ENCODE peak calls at places on chromosomes 6 and 20, in four cellular contexts. K, C, I and A are unnamed samples.

GRCh38 chr6:11810039-11810541 is 31.5 kb upstream of the ADTRP start:
- DNase-seq in I (no peak), C (no peak), K (peak; percentile 80), A (no peak)

GRCh38 chr6:39553029-39553428 is 172.2 kb downstream of the KIF6 start:
- DNase-seq in I (no peak), K (no peak), C (no peak), A (peak; percentile 74)

GRCh38 chr20:47330933-47331708 is 25.4 kb downstream of the ZMYND8 start:
- DNase-seq in I (no peak), K (peak; percentile 94), C (no peak), A (no peak)

GRCh38 chr6:903746-904145 is 210.8 kb upstream of the EXOC2 start:
- DNase-seq in K (no peak), C (no peak), I (no peak), A (no peak)

GRCh38 chr6:19921821-19922220 is 84.7 kb downstream of the ID4 start:
- DNase-seq in C (no peak), K (no peak), I (no peak), A (no peak)

GRCh38 chr6:45655630-45656422 is 278.1 kb upstream of the SUPT3H start:
- DNase-seq in K (no peak), C (no peak), I (no peak), A (no peak)

GRCh38 chr6:137261393-137262154 is 42.4 kb upstream of the IFNGR1 start:
- DNase-seq in C (peak; percentile 72), I (peak; percentile 82), K (no peak), A (no peak)

GRCh38 chr20:55538261-55538908 is 466.9 kb downstream of the CBLN4 start:
- DNase-seq in K (no peak), I (no peak), C (no peak), A (no peak)

GRCh38 chr6:130913119-130913518 is 85.9 kb downstream of the SMLR1 start:
- DNase-seq in C (peak; percentile 21), K (peak; percentile 53), I (no peak), A (peak; percentile 59)

GRCh38 chr6:128070406-128070805 is 169.5 kb upstream of the THEMIS start:
- DNase-seq in K (no peak), C (no peak), I (no peak), A (no peak)

GRCh38 chr6:36686668-36687513 is 8.4 kb downstream of the CDKN1A start:
- DNase-seq in K (no peak), C (no peak), I (no peak), A (no peak)

GRCh38 chr6:572596-573265 is 84.2 kb downstream of the HUS1B start:
- DNase-seq in I (no peak), C (no peak), K (no peak), A (no peak)

GRCh38 chr20:44601801-44602204 is 19.4 kb downstream of the PKIG start:
- DNase-seq in C (no peak), K (no peak), I (no peak), A (no peak)

GRCh38 chr6:158220786-158221442 is 52.8 kb downstream of the GTF2H5 start:
- DNase-seq in K (peak; percentile 94), I (peak; percentile 78), C (no peak), A (peak; percentile 91)

GRCh38 chr6:1313755-1314503 is 2.0 kb downstream of the FOXQ1 start:
- DNase-seq in C (no peak), I (peak; percentile 62), K (no peak), A (peak; percentile 76)

GRCh38 chr20:50980851-50981713 is 22.5 kb downstream of the MOCS3 start:
- DNase-seq in K (peak; percentile 81), I (peak; percentile 79), C (peak; percentile 2), A (peak; percentile 89)

GRCh38 chr6:20202070-20202658 is 10.1 kb downstream of the MBOAT1 start:
- DNase-seq in K (peak; percentile 71), C (peak; percentile 57), I (peak; percentile 10), A (no peak)

GRCh38 chr6:18053071-18053475 is 65.6 kb upstream of the KIF13A start:
- DNase-seq in C (no peak), K (no peak), I (no peak), A (no peak)

GRCh38 chr6:72672906-72673305 is 51.0 kb downstream of the KCNQ5 start:
- DNase-seq in C (no peak), K (no peak), I (no peak), A (no peak)

GRCh38 chr6:713351-713750 is 20.4 kb upstream of the EXOC2 start:
- DNase-seq in I (no peak), K (no peak), C (no peak), A (no peak)

GRCh38 chr6:90446164-90446563 is 140.7 kb downstream of the MAP3K7 start:
- DNase-seq in I (no peak), C (no peak), K (no peak), A (no peak)

GRCh38 chr6:142474446-142475289 is 172.9 kb downstream of the ADGRG6 start:
- DNase-seq in I (peak; percentile 63), C (no peak), K (peak; percentile 58), A (peak; percentile 93)

GRCh38 chr6:109788687-109789086 is 97.6 kb downstream of the FIG4 start:
- DNase-seq in I (no peak), C (no peak), K (no peak), A (no peak)

GRCh38 chr6:118551673-118552063 is 3.6 kb downstream of the PLN start:
- DNase-seq in C (no peak), K (no peak), I (no peak), A (no peak)

GRCh38 chr20:53297154-53297529 is 296.5 kb downstream of the ZNF217 start:
- DNase-seq in C (no peak), I (no peak), K (no peak), A (no peak)

GRCh38 chr6:107717781-107718180 is 106.3 kb downstream of the SCML4 start:
- DNase-seq in K (no peak), I (no peak), C (no peak), A (no peak)

GRCh38 chr6:36845233-36845632 is 6.0 kb upstream of the CPNE5 start:
- DNase-seq in C (no peak), K (no peak), I (no peak), A (no peak)

GRCh38 chr6:24951831-24952299 is 16.1 kb upstream of the RIPOR2 start:
- DNase-seq in I (no peak), C (no peak), K (no peak), A (no peak)
- TF ChIP-seq JUNB in I (no peak), C (no peak), K (no peak), A (no peak)

DNA sequence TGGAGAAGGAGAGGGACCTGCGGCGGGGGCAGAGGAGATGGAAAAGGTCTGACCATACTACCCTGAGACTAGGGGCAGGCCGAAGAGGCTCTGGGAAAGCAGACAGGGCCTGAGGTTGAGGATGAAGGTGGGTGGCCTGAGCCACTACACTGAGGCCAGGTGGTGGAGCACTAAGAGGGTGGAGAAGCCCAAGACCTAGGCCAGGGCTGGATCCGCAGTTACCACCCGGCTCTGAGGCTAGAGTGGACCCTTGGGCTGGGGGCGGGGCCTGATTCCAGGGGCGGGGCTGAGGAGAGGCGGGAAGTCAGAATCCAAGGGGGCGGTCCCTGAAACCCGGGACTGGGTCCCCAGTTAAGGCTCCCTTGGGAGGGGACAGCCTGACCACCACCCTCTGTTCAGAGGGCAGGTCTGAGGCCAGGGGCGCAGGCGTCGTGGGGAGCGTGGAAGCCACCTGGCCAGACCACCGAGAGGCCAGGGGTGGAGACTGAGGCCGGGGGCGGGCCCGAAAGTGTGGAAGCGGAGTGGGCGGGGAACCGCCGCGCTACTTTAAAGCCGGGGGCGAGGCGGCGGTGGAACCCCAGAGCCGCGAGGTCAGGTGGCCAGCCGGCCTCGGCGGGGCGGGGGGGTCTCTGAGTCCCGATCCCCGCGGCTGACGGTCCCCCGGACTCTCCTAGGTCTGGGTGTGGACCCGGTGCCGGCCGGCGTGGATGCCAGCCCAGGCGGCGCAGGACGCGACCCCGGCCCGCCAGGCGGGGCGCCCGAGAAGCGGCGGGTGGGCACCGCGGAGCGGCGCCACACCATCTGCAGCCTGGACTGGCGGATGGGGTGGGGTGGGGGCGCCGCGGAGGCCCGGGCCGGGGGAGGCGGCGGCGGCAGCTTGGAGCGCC is 8.3 kb downstream of the CCM2L start:
- DNase-seq in C (no peak), I (peak; percentile 76), K (peak; percentile 71), A (peak; percentile 95)
- H3K27ac ChIP-seq in C (no peak overlapping the region), I (no peak overlapping the region), K (no peak overlapping the region), A (peak overlapping the region; percentile 94)

GRCh38 chr6:125107048-125107447 is 46.5 kb upstream of the TPD52L1 start:
- DNase-seq in I (no peak), C (no peak), K (no peak), A (no peak)

GRCh38 chr6:125102901-125103300 is 50.7 kb upstream of the TPD52L1 start:
- DNase-seq in I (peak; percentile 29), K (no peak), C (no peak), A (no peak)

GRCh38 chr6:125101656-125102055 is 51.9 kb upstream of the TPD52L1 start:
- DNase-seq in C (no peak), I (no peak), K (peak; percentile 49), A (no peak)

GRCh38 chr6:125102411-125102810 is 51.2 kb upstream of the TPD52L1 start:
- DNase-seq in I (no peak), K (no peak), C (no peak), A (no peak)

DNA sequence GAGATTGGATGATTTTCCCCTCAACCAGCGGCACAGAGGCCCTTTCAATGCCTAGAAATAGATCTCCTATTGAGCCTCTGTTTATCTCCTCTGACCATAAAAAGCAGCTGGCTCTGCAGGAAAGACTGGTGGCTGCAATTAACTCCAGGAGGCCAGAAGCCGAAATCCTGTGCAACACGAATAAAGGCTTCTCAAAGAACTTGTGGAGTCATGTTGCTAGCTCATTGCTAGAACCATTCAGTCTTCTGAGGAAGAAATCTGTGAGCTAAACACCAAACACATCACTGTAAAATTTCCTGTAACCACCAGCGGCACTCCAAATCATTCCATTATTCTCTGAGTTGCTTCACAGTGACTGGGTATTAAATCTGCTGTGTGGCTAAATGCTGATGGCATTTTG is 49.1 kb upstream of the TPD52L1 start:
- DNase-seq in K (peak; percentile 81), I (no peak), C (no peak), A (peak; percentile 25)
- TF ChIP-seq CREB1 in K (no peak), I (no peak), C (no peak), A (no peak)

GRCh38 chr6:16725145-16725864 is 36.0 kb downstream of the ATXN1 start:
- DNase-seq in C (no peak), K (no peak), I (no peak), A (no peak)
- TF ChIP-seq JUNB in C (no peak), K (no peak), I (no peak), A (no peak)

DNA sequence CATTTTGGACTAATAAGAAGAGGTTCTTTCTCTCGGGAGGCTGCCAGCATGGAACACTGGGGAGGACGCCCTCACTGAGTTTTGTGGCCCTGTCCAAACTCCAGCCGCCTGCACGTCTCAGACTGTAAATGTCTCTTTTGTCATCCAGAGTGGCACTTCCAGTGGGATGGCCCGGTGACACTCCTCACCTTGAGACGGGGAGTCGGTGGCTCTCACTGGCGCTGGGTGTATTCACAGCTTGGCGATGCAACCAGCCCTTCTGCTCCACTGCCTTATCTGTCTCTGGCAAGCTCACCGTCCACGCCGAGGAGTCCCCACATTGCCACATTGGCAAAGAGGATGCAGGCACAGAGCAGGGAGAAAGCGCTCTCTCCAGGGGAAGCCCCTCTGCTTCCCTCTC is 245.4 kb downstream of the SMOC2 start:
- DNase-seq in K (no peak), I (no peak), C (no peak), A (no peak)
- H3K27ac ChIP-seq in K (no peak overlapping the region), I (no peak overlapping the region), C (no peak overlapping the region), A (no peak overlapping the region)